ENCODE peak calls at places on chromosome 21, in four cellular contexts. One of them, this sample, is unnamed.

GRCh38 chr21:16159971-16160350 is 430.2 kb downstream of the USP25 start:
- DNase-seq in K562: no peak
- DNase-seq in GM12878: no peak
- DNase-seq in HepG2: no peak
- DNase-seq in this sample: no peak

GRCh38 chr21:46098303-46099141 is 610 bp downstream of the COL6A2 start:
- DNase-seq in K562: no peak
- DNase-seq in GM12878: no peak
- DNase-seq in HepG2: no peak
- DNase-seq in this sample: peak

GRCh38 chr21:22536511-22536910 is 1538.3 kb downstream of the NCAM2 start:
- DNase-seq in K562: peak
- DNase-seq in GM12878: no peak
- DNase-seq in HepG2: no peak
- DNase-seq in this sample: no peak

GRCh38 chr21:33403786-33404571 is 766 bp downstream of the IFNGR2 start:
- DNase-seq in K562: peak
- DNase-seq in GM12878: no peak
- DNase-seq in HepG2: peak
- DNase-seq in this sample: peak

GRCh38 chr21:46060596-46061061 is 37.3 kb upstream of the COL6A2 start:
- DNase-seq in K562: no peak
- DNase-seq in GM12878: no peak
- DNase-seq in HepG2: no peak
- DNase-seq in this sample: no peak

GRCh38 chr21:43340491-43341348 is 86.2 kb downstream of the SIK1 start:
- DNase-seq in K562: peak
- DNase-seq in GM12878: no peak
- DNase-seq in HepG2: no peak
- DNase-seq in this sample: no peak

GRCh38 chr21:39645331-39645730 is 32.6 kb downstream of the B3GALT5 start:
- DNase-seq in K562: no peak
- DNase-seq in GM12878: no peak
- DNase-seq in HepG2: no peak
- DNase-seq in this sample: no peak

GRCh38 chr21:14270631-14271030 is 54.7 kb downstream of the RBM11 start:
- DNase-seq in K562: peak
- DNase-seq in GM12878: no peak
- DNase-seq in HepG2: no peak
- DNase-seq in this sample: no peak

GRCh38 chr21:38126677-38127271 is 130.0 kb upstream of the KCNJ15 start:
- DNase-seq in K562: peak
- DNase-seq in GM12878: no peak
- DNase-seq in HepG2: peak
- DNase-seq in this sample: peak

GRCh38 chr21:38404134-38404533 is 94.1 kb downstream of the ERG start:
- DNase-seq in K562: no peak
- DNase-seq in GM12878: no peak
- DNase-seq in HepG2: no peak
- DNase-seq in this sample: no peak

GRCh38 chr21:43769325-43769958 is 6.7 kb downstream of the CSTB start:
- DNase-seq in K562: no peak
- DNase-seq in GM12878: no peak
- DNase-seq in HepG2: no peak
- DNase-seq in this sample: no peak

GRCh38 chr21:14826630-14827029 is 238.2 kb downstream of the NRIP1 start:
- DNase-seq in K562: no peak
- DNase-seq in GM12878: peak
- DNase-seq in HepG2: no peak
- DNase-seq in this sample: no peak

GRCh38 chr21:39863111-39863510 is 4.1 kb upstream of the PCP4 start:
- DNase-seq in K562: no peak
- DNase-seq in GM12878: no peak
- DNase-seq in HepG2: no peak
- DNase-seq in this sample: no peak

GRCh38 chr21:46401186-46401910 is 57.3 kb upstream of the DIP2A start:
- DNase-seq in K562: no peak
- DNase-seq in GM12878: no peak
- DNase-seq in HepG2: no peak
- DNase-seq in this sample: no peak

GRCh38 chr21:31184462-31184861 is 146.2 kb upstream of the KRTAP19-8 start:
- DNase-seq in K562: no peak
- DNase-seq in GM12878: no peak
- DNase-seq in HepG2: no peak
- DNase-seq in this sample: no peak

GRCh38 chr21:43718872-43719747 is at the start of gene PDXK:
- DNase-seq in K562: peak
- DNase-seq in GM12878: peak
- DNase-seq in HepG2: peak
- DNase-seq in this sample: peak

GRCh38 chr21:31606081-31606874 is 53.2 kb upstream of the SOD1 start:
- DNase-seq in K562: no peak
- DNase-seq in GM12878: no peak
- DNase-seq in HepG2: no peak
- DNase-seq in this sample: no peak

GRCh38 chr21:32698971-32699693 is 28.7 kb downstream of the SYNJ1 start:
- DNase-seq in K562: no peak
- DNase-seq in GM12878: no peak
- DNase-seq in HepG2: no peak
- DNase-seq in this sample: no peak

GRCh38 chr21:33278736-33279135 is 12.6 kb downstream of the IL10RB start:
- DNase-seq in K562: no peak
- DNase-seq in GM12878: no peak
- DNase-seq in HepG2: no peak
- DNase-seq in this sample: no peak

GRCh38 chr21:39613029-39613934 is 542 bp downstream of the B3GALT5 start:
- DNase-seq in K562: no peak
- DNase-seq in GM12878: no peak
- DNase-seq in HepG2: no peak
- DNase-seq in this sample: no peak

GRCh38 chr21:39430954-39431353 is 14.6 kb downstream of the LCA5L start:
- DNase-seq in K562: peak
- DNase-seq in GM12878: no peak
- DNase-seq in HepG2: no peak
- DNase-seq in this sample: no peak

GRCh38 chr21:28972398-28972797 is 20.3 kb downstream of the LTN1 start:
- DNase-seq in K562: no peak
- DNase-seq in GM12878: no peak
- DNase-seq in HepG2: no peak
- DNase-seq in this sample: no peak

GRCh38 chr21:29477941-29478340 is 179.2 kb downstream of the BACH1 start:
- DNase-seq in K562: peak
- DNase-seq in GM12878: no peak
- DNase-seq in HepG2: no peak
- DNase-seq in this sample: no peak

GRCh38 chr21:43269461-43269860 is 100.7 kb downstream of the CRYAA start:
- DNase-seq in K562: peak
- DNase-seq in GM12878: no peak
- DNase-seq in HepG2: no peak
- DNase-seq in this sample: peak

GRCh38 chr21:38159355-38159754 is 97.4 kb upstream of the KCNJ15 start:
- DNase-seq in K562: peak
- DNase-seq in GM12878: peak
- DNase-seq in HepG2: peak
- DNase-seq in this sample: peak

GRCh38 chr21:24014381-24014780 is 1592.9 kb downstream of the MRPL39 start:
- DNase-seq in K562: no peak
- DNase-seq in GM12878: no peak
- DNase-seq in HepG2: no peak
- DNase-seq in this sample: no peak

GRCh38 chr21:46425566-46425965 is 33.1 kb upstream of the DIP2A start:
- DNase-seq in K562: no peak
- DNase-seq in GM12878: no peak
- DNase-seq in HepG2: no peak
- DNase-seq in this sample: no peak

GRCh38 chr21:37546949-37547614 is 180.5 kb downstream of the DYRK1A start:
- DNase-seq in K562: peak
- DNase-seq in GM12878: no peak
- DNase-seq in HepG2: no peak
- DNase-seq in this sample: no peak

GRCh38 chr21:16186742-16187141 is 457.0 kb downstream of the USP25 start:
- DNase-seq in K562: no peak
- DNase-seq in GM12878: no peak
- DNase-seq in HepG2: no peak
- DNase-seq in this sample: no peak

GRCh38 chr21:45030637-45031218 is 43.7 kb upstream of the ADARB1 start:
- DNase-seq in K562: no peak
- DNase-seq in GM12878: no peak
- DNase-seq in HepG2: no peak
- DNase-seq in this sample: no peak

GRCh38 chr21:45029968-45030636 is 44.3 kb upstream of the ADARB1 start:
- DNase-seq in K562: no peak
- DNase-seq in GM12878: no peak
- DNase-seq in HepG2: no peak
- DNase-seq in this sample: peak

GRCh38 chr21:45032332-45032731 is 42.0 kb upstream of the ADARB1 start:
- DNase-seq in K562: no peak
- DNase-seq in GM12878: no peak
- DNase-seq in HepG2: no peak
- DNase-seq in this sample: no peak

GRCh38 chr21:45032977-45033705 is 41.2 kb upstream of the ADARB1 start:
- DNase-seq in K562: no peak
- DNase-seq in GM12878: no peak
- DNase-seq in HepG2: no peak
- DNase-seq in this sample: no peak

GRCh38 chr21:45031231-45032191 is 42.9 kb upstream of the ADARB1 start:
- DNase-seq in K562: no peak
- DNase-seq in GM12878: no peak
- DNase-seq in HepG2: no peak
- DNase-seq in this sample: no peak
- TF ChIP-seq CBFB in K562: no peak
- TF ChIP-seq CBFB in GM12878: no peak
- TF ChIP-seq CBFB in HepG2: no peak
- TF ChIP-seq CBFB in this sample: no peak

GRCh38 chr21:44801468-44802395 is at the start of gene UBE2G2:
- DNase-seq in K562: peak
- DNase-seq in GM12878: no peak
- DNase-seq in HepG2: peak
- DNase-seq in this sample: peak

GRCh38 chr21:44804762-44805161 is 3.1 kb upstream of the UBE2G2 start:
- DNase-seq in K562: no peak
- DNase-seq in GM12878: no peak
- DNase-seq in HepG2: no peak
- DNase-seq in this sample: no peak

GRCh38 chr21:44800971-44801467 is 601 bp downstream of the UBE2G2 start:
- DNase-seq in K562: peak
- DNase-seq in GM12878: no peak
- DNase-seq in HepG2: peak
- DNase-seq in this sample: no peak

GRCh38 chr21:44803651-44804050 is 2.0 kb upstream of the UBE2G2 start:
- DNase-seq in K562: peak
- DNase-seq in GM12878: no peak
- DNase-seq in HepG2: no peak
- DNase-seq in this sample: no peak

GRCh38 chr21:44802396-44803153 is 955 bp upstream of the UBE2G2 start:
- DNase-seq in K562: peak
- DNase-seq in GM12878: no peak
- DNase-seq in HepG2: peak
- DNase-seq in this sample: no peak
- TF ChIP-seq CBFB in K562: no peak
- TF ChIP-seq CBFB in GM12878: no peak
- TF ChIP-seq CBFB in HepG2: no peak
- TF ChIP-seq CBFB in this sample: no peak

GRCh38 chr21:41901782-41902181 is 22.6 kb upstream of the PRDM15 start:
- DNase-seq in K562: no peak
- DNase-seq in GM12878: no peak
- DNase-seq in HepG2: no peak
- DNase-seq in this sample: no peak

GRCh38 chr21:41902946-41903345 is 23.8 kb upstream of the PRDM15 start:
- DNase-seq in K562: no peak
- DNase-seq in GM12878: no peak
- DNase-seq in HepG2: no peak
- DNase-seq in this sample: no peak

GRCh38 chr21:41899431-41900202 is 20.5 kb upstream of the PRDM15 start:
- DNase-seq in K562: no peak
- DNase-seq in GM12878: no peak
- DNase-seq in HepG2: no peak
- DNase-seq in this sample: no peak

GRCh38 chr21:41900401-41900800 is 21.3 kb upstream of the PRDM15 start:
- DNase-seq in K562: no peak
- DNase-seq in GM12878: no peak
- DNase-seq in HepG2: no peak
- DNase-seq in this sample: no peak

DNA sequence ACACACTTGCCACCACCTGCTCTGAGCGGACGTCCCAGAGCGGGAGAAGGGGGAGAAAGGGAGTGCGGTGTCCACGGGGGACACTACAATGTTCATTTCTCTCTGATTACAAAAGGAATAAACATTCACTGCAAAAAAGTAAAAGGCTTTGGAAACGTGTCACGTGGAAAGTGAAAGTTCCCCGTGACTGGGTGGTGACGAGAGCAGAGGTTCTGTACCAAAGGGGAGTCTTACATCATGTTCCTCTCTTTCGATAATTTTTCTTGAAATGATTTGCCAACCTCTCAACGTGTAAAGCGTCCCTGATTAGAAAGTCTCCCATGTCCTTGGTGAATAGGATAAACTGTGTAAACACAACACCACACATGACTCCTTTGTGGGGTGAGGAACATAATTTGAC is 22.0 kb upstream of the PRDM15 start:
- DNase-seq in K562: no peak
- DNase-seq in GM12878: no peak
- DNase-seq in HepG2: no peak
- DNase-seq in this sample: no peak
- TF ChIP-seq CBFB in K562: no peak
- TF ChIP-seq CBFB in GM12878: no peak
- TF ChIP-seq CBFB in HepG2: no peak
- TF ChIP-seq CBFB in this sample: no peak

GRCh38 chr21:34999397-34999941 is 49.6 kb downstream of the RUNX1 start:
- DNase-seq in K562: no peak
- DNase-seq in GM12878: no peak
- DNase-seq in HepG2: no peak
- DNase-seq in this sample: no peak
- TF ChIP-seq CBFB in K562: no peak
- TF ChIP-seq CBFB in GM12878: no peak
- TF ChIP-seq CBFB in HepG2: no peak
- TF ChIP-seq CBFB in this sample: no peak